ENCODE peak calls at places on chromosomes 5 and 9, in nine cellular contexts. K, Y, V, U, C, Z, L, Q and N are unnamed samples.

GRCh38 chr5:83924171-83924570 is 203.5 kb upstream of the HAPLN1 start:
- DNase-seq in V (no peak), Q (no peak), K (no peak), Z (no peak), C (no peak), L (no peak), Y (no peak), U (peak), N (peak)

GRCh38 chr5:17235736-17236330 is 18.4 kb downstream of the BASP1 start:
- DNase-seq in Z (no peak), L (no peak), Q (no peak), Y (no peak), C (no peak), K (no peak), V (no peak), U (no peak), N (no peak)

GRCh38 chr9:38117646-38118045 is 48.6 kb upstream of the SHB start:
- DNase-seq in Y (no peak), V (no peak), U (no peak), L (no peak), C (no peak), K (no peak), Q (peak), Z (peak), N (no peak)

GRCh38 chr5:167852515-167852914 is 438.9 kb upstream of the WWC1 start:
- DNase-seq in Z (no peak), C (no peak), V (no peak), Y (no peak), L (no peak), U (no peak), Q (no peak), K (no peak), N (no peak)

GRCh38 chr9:124659099-124659659 is 111.9 kb downstream of the NR6A1 start:
- DNase-seq in V (peak), L (peak), K (peak), C (peak), Y (peak), U (peak), Z (peak), Q (peak), N (peak)

GRCh38 chr9:98365227-98365669 is 109.8 kb upstream of the TBC1D2 start:
- DNase-seq in L (no peak), K (no peak), Y (no peak), Q (no peak), C (no peak), V (no peak), U (peak), Z (peak), N (peak)

GRCh38 chr9:87950765-87951488 is 23.4 kb downstream of the CDK20 start:
- DNase-seq in K (no peak), Z (no peak), V (no peak), C (no peak), Q (no peak), Y (no peak), L (no peak), U (peak), N (peak)

GRCh38 chr9:63859475-63860215 is 1425.4 kb downstream of the FOXD4L5 start:
- DNase-seq in Q (peak), Y (no peak), C (peak), L (no peak), V (no peak), Z (no peak), U (peak), K (peak), N (peak)

GRCh38 chr9:37486616-37487544 is 1.1 kb downstream of the POLR1E start:
- DNase-seq in V (no peak), C (peak), Z (no peak), L (peak), Y (no peak), U (peak), K (peak), Q (peak), N (peak)

GRCh38 chr5:38780950-38781349 is 64.9 kb upstream of the OSMR start:
- DNase-seq in Z (peak), Q (no peak), U (peak), K (peak), Y (peak), V (no peak), L (peak), C (peak), N (peak)

GRCh38 chr5:142621227-142621626 is 64.7 kb downstream of the FGF1 start:
- DNase-seq in K (no peak), Q (no peak), U (peak), V (no peak), C (no peak), Y (no peak), Z (peak), L (peak), N (peak)

GRCh38 chr5:76376141-76376900 is 26.8 kb upstream of the IQGAP2 start:
- DNase-seq in U (no peak), Z (no peak), L (no peak), Q (no peak), V (no peak), C (no peak), K (no peak), Y (no peak), N (peak)

GRCh38 chr5:7668161-7668560 is 182.8 kb downstream of the CFAP90 start:
- DNase-seq in Z (no peak), U (no peak), Y (no peak), L (no peak), V (no peak), C (no peak), Q (no peak), K (no peak), N (no peak)

GRCh38 chr5:124519396-124519795 is 227.0 kb downstream of the ZNF608 start:
- DNase-seq in V (peak), Q (no peak), Z (no peak), K (peak), L (peak), U (peak), Y (no peak), C (peak), N (peak)

GRCh38 chr5:170484459-170484831 is 19.4 kb upstream of the KCNIP1 start:
- DNase-seq in K (no peak), C (no peak), Q (no peak), U (no peak), V (no peak), Z (no peak), L (no peak), Y (no peak), N (no peak)

GRCh38 chr5:170480277-170480676 is 23.5 kb upstream of the KCNIP1 start:
- DNase-seq in V (no peak), K (no peak), Q (peak), Y (no peak), L (no peak), C (no peak), U (no peak), Z (no peak), N (no peak)

GRCh38 chr5:170483701-170484458 is 19.9 kb upstream of the KCNIP1 start:
- DNase-seq in V (no peak), Z (no peak), U (peak), Q (peak), L (no peak), Y (no peak), K (peak), C (no peak), N (peak)

GRCh38 chr5:170481839-170482238 is 22.0 kb upstream of the KCNIP1 start:
- DNase-seq in C (no peak), K (no peak), L (no peak), Q (no peak), V (no peak), Z (no peak), Y (no peak), U (no peak), N (no peak)

GRCh38 chr5:170482511-170482910 is 21.3 kb upstream of the KCNIP1 start:
- DNase-seq in C (no peak), L (no peak), Y (no peak), Z (no peak), V (no peak), Q (peak), U (no peak), K (no peak), N (no peak)
- TF ChIP-seq CTCF in C (no peak), L (no peak), Y (no peak), Z (no peak), V (no peak), Q (no peak), U (no peak), K (no peak), N (no peak)

DNA sequence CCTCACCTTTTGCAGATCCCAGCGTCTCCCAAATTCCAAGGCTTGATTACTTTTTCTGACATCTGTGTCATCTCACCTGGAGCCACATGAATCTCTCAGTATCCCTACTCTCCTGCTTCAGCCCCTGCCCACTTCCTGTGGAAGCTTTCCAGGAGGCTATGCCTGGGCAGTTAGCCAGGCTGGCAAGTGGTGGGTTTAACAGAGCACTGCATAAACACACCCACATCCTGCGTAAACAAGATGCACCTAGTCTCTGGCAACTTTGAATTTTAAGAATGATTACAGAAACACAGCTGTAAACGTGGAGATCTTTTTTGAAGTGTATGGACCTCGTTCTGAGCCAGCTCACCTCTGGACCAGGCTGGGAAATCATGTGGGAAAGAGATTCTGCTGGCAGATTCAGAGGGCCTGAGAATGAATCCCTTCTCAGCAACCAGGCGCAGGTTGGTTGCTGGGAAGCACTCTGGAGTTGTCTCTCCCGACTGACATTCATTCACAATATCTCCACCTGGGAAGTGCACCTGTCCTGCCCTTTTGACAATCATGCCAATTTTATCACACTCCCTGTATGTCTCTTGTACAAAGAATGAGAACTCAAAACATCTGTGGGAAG is 55.7 kb upstream of the FANCC start:
- DNase-seq in K (no peak), L (no peak), C (no peak), Z (no peak), Y (no peak), V (no peak), U (no peak), Q (no peak), N (no peak)
- H3K4me3 ChIP-seq in K (no peak), L (no peak), C (no peak), Z (no peak), Y (no peak), V (no peak), U (no peak), Q (no peak), N (no peak)

DNA sequence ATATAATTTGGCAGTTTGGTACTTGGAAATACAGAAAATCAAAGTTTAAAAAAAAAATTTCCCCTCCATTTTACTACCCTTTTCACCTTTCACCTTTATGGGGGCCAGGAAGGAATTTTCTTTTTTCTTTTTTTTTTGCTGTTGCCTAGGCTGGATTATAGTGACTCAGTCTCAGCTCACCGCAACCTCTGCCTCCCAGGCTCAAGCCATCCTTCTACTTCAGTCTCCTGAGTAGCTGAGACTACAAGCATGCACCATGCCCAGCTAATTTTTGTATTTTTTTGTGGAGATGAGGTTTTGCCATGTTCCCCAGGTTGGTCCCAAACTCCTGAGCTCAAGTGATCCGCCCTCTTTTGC is 9.1 kb downstream of the CHMP5 start:
- DNase-seq in C (no peak), Q (no peak), Y (no peak), U (no peak), L (no peak), V (no peak), Z (no peak), K (no peak), N (peak)
- TF ChIP-seq CTCF in C (no peak), Q (no peak), Y (no peak), U (no peak), L (no peak), V (no peak), Z (no peak), K (no peak), N (no peak)

DNA sequence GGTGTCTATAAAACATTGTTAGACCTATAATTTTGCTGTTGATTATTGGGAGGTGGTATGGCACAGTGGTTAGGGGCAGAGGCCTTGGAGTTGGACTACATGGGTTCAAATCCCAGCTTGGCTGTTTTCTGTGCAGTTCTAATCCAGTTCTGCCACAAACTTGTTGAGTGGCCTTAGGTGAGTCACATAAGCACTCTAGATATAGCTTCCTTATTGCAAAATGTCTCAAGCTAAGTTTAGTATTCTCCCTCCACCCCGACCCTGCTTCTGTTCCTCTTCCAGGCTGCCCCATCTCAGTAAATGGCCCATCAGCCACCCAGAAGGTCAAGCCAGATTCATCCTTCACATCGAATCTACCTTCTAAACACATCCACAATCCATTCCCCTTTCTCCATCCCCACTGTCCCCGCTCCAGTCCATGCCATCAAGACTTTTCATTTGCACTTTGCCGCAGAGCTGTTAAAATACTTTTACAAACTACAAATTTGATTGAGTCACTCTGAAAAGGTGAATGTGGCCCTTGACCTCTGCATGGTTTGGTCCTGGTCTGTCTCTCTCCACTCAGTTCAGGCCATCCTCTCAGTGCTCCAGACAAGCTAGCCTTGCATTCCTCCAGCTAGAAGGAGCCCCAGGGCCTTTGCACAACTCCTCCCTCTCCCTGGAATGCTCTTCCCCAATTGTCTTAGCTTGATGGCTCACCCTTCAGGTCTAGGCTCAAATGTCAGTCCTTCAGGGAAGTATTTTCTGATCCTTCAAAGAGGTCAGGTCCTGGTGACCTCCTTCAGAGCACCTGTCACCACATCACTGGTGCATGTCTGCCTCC is 10.0 kb upstream of the HDHD3 start:
- DNase-seq in Z (no peak), K (no peak), U (no peak), V (no peak), Y (no peak), Q (no peak), L (no peak), C (no peak), N (no peak)
- H3K4me3 ChIP-seq in Z (no peak), K (no peak), U (no peak), V (no peak), Y (no peak), Q (no peak), L (no peak), C (no peak), N (no peak)

GRCh38 chr9:128845186-128845931 is 15.8 kb upstream of the SPOUT1 start:
- DNase-seq in Y (no peak), L (no peak), V (no peak), K (no peak), C (no peak), Q (no peak), U (no peak), Z (no peak), N (peak)
- TF ChIP-seq CTCF in Y (no peak), L (no peak), V (no peak), K (no peak), C (no peak), Q (no peak), U (no peak), Z (no peak), N (no peak)

DNA sequence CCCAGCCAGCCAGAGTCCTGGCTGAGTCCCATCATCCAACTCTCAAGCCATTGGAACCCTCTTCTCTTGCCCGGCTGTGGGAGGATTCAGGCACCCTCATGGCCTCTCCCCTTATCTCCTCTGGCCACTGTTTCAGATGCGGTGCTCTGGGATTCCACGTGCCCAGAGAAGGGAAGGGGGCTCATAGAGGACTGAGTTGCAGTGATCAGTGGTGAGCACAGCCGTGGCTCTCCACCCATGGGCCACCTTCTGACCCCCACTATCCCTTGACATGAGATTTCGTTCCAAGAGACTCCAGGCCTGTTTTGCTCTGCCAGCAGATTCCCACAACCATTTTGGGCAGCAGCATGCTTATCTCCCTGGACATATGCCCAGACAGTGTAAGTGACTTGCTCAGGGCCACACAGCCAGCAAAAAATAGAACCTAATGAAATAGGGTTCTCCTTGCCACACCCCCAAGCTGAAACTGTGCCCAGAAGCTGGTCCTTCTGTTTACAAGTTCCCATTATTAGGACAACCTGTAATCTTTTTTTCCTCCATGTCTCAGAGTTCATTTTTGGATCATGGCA is 2.7 kb downstream of the GPX3 start:
- DNase-seq in V (no peak), L (no peak), Q (peak), Y (peak), C (peak), U (peak), K (peak), Z (no peak), N (peak)
- H3K4me3 ChIP-seq in V (no peak), L (no peak), Q (peak), Y (peak), C (no peak), U (no peak), K (no peak), Z (no peak), N (no peak)

DNA sequence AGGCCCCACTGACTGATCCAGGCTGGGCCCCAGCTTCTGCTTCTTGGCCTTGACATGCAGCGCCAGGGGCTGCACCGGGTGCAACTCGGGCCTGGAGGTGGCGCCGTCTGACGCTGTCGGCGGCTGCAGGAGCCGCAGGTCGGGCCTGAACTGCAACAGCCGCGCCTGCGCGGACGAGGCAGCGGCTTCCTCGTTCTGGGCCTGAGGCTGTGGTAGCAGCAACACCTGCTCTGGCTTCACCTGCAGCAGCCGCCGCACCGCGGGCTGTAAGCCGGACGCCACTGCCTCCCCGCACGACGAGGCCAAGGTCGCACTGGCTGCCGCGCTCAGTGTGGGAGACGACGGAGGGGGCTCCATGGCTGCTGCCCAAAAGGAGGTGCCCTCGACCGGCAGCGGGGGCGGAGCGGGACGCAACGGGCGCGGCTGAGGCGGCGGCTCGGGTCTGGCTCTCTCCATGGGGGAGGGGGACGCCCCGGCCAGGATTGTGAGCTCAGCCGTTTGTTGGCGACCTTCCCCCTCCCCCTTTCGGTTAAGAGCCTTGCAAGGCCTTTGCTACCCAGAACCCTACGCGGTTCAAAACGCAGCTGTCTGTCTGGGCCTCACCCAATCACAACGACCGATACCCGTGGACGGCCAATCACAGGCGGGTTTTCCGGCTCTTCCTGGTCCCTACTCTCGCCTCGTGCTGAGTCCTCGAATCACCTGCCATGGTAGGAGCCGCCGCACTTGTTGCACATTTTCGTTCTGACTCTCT is 438 bp downstream of the SOX30 start:
- DNase-seq in K (peak), Y (peak), V (peak), C (peak), L (no peak), Z (no peak), Q (no peak), U (peak), N (peak)
- TF ChIP-seq CTCF in K (peak), Y (peak), V (peak), C (peak), L (peak), Z (peak), Q (no peak), U (peak), N (peak)

GRCh38 chr5:104706570-104706969 is 1144.0 kb upstream of the NUDT12 start:
- DNase-seq in U (no peak), C (no peak), K (no peak), Q (no peak), L (no peak), Z (no peak), V (no peak), Y (no peak), N (no peak)
- H3K4me3 ChIP-seq in U (no peak), C (no peak), K (no peak), Q (no peak), L (no peak), Z (no peak), V (no peak), Y (no peak), N (no peak)

DNA sequence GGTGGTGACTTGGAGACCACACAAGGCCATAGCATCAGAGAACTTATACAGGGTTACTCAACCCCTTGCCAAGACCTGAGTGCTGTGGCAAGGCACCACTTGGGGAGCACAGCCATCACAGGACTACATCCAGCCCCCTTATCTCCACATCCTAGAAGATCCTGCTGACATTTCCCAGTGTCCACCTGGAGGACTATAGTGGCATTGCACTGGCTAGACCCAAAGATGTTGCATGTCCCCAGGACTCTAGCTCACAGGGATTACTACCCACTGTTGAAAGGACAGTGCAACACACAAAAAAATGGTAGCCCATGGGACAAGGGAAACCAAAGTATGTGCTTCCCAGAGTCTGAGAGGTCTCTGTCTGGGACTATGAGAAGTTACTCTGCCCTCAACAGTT is 411.1 kb upstream of the NUDT12 start:
- DNase-seq in V (no peak), C (no peak), Z (no peak), K (no peak), U (no peak), Y (no peak), Q (no peak), L (no peak), N (peak)
- TF ChIP-seq CTCF in V (no peak), C (no peak), Z (peak), K (no peak), U (no peak), Y (no peak), Q (no peak), L (peak), N (peak)